ENCODE peak calls at places on chromosomes 16 and 17, in seven cellular contexts. F, G, Y, P, N, S and B are unnamed samples. For H3K4me1, the result is how much of the 10 kb centered on the place peaks cover.

GRCh38 chr17:78735832-78736525 is 46.1 kb downstream of the CYTH1 start:
- DNase-seq in F (no peak), G (no peak), Y (no peak), P (no peak), N (no peak), S (no peak), B (no peak)

GRCh38 chr17:50577451-50577954 is 17.0 kb downstream of the CACNA1G start:
- DNase-seq in F (no peak), G (no peak), Y (no peak), P (no peak), N (no peak), S (no peak), B (no peak)

GRCh38 chr16:57720142-57720575 is 15.4 kb upstream of the KATNB1 start:
- DNase-seq in F (peak), G (no peak), Y (no peak), P (peak), N (no peak), S (no peak), B (peak)

GRCh38 chr17:17970699-17971430 is 1.3 kb downstream of the TOM1L2 start:
- DNase-seq in F (no peak), G (no peak), Y (no peak), P (no peak), N (no peak), S (no peak), B (no peak)

GRCh38 chr16:11794991-11795886 is 1.8 kb downstream of the ZC3H7A start:
- DNase-seq in F (no peak), G (no peak), Y (no peak), P (no peak), N (no peak), S (no peak), B (no peak)

GRCh38 chr17:81004336-81005015 is 12.8 kb downstream of the CHMP6 start:
- DNase-seq in F (no peak), G (no peak), Y (no peak), P (no peak), N (no peak), S (no peak), B (no peak)

GRCh38 chr16:629289-630023 is 1.3 kb upstream of the WFIKKN1 start:
- DNase-seq in F (no peak), G (peak), Y (no peak), P (no peak), N (peak), S (no peak), B (no peak)

GRCh38 chr17:45316271-45317112 is at the start of gene MAP3K14:
- DNase-seq in F (no peak), G (peak), Y (no peak), P (peak), N (peak), S (no peak), B (peak)

GRCh38 chr16:67101683-67102082 is 8.1 kb upstream of the PHAF1 start:
- DNase-seq in F (no peak), G (no peak), Y (no peak), P (no peak), N (no peak), S (no peak), B (no peak)

GRCh38 chr16:65781363-65781762 is 585.1 kb upstream of the CDH5 start:
- DNase-seq in F (no peak), G (no peak), Y (no peak), P (no peak), N (no peak), S (no peak), B (no peak)

GRCh38 chr17:6075845-6076244 is 5.7 kb downstream of the WSCD1 start:
- DNase-seq in F (no peak), G (no peak), Y (no peak), P (no peak), N (no peak), S (no peak), B (no peak)

GRCh38 chr16:14151256-14152030 is 80.3 kb downstream of the MRTFB start:
- DNase-seq in F (no peak), G (no peak), Y (no peak), P (no peak), N (no peak), S (no peak), B (no peak)

DNA sequence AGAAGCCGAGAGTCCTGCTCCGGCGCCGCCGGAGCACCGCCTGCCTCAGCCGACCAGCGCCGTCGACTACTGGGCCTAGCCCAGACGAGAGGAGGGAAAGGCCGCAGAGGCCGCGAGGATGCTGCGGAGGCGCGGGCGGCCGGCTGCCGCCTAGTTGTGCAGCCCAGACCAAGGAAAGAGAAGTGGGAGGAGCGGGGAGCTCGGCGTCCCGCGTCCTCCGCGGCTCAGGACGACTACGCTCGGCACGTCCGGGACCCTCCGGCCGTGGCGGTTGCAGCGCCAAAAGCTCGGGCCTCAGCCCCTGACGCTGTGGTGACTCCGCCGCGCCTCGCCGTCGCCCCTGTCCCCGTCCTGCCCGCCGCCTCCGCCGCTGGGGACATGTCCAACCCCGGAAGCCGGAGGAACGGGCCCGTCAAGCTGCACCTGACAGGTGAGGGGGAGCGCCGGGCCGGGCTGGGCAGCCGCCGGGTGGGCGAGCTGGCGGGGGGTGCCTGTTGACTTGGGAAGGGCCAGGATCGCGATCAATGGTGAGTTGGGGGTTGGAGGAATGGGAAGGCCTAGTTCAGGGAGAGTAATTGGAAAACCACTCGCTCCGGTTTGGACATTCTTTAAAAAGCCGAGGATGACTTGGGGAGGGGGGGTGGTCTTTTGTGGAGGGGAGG is 37.7 kb downstream of the RNF135 start:
- DNase-seq in F (no peak), G (peak), Y (no peak), P (peak), N (peak), S (no peak), B (peak)
- TF ChIP-seq POLR2A in F (no peak), G (no peak), Y (no peak), P (no peak), N (no peak), S (no peak), B (no peak)

GRCh38 chr17:44005865-44006580 is 1.6 kb downstream of the NAGS start:
- DNase-seq in F (no peak), G (no peak), Y (no peak), P (peak), N (no peak), S (no peak), B (peak)

GRCh38 chr17:44006581-44007345 is 2.3 kb downstream of the NAGS start:
- DNase-seq in F (peak), G (peak), Y (peak), P (peak), N (peak), S (peak), B (peak)

GRCh38 chr17:44004761-44005526 is 522 bp downstream of the NAGS start:
- DNase-seq in F (no peak), G (no peak), Y (no peak), P (peak), N (no peak), S (no peak), B (peak)

GRCh38 chr17:44004077-44004760 is at the start of gene NAGS:
- DNase-seq in F (no peak), G (no peak), Y (no peak), P (no peak), N (no peak), S (no peak), B (peak)

DNA sequence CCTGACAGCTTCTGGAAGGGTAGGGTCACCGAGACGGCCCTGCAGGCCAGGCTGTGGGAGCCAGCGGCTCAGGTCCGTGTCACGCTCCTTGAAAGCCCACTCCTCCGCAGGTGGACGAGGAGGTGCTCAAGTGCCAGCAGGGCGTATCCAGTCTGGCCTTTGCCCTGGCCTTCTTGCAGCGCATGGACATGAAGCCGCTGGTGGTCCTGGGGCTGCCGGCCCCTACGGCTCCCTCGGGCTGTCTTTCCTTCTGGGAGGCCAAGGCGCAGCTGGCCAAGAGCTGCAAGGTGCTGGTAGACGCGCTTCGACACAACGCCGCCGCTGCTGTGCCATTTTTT is 1.1 kb downstream of the NAGS start:
- DNase-seq in F (no peak), G (no peak), Y (no peak), P (no peak), N (no peak), S (no peak), B (no peak)
- H3K4me1 ChIP-seq in F (under half), G (under half), Y (under half), P (under half), N (under half), S (under half), B (under half)

GRCh38 chr16:56032072-56032471 is 156.9 kb upstream of the CES5A start:
- DNase-seq in F (no peak), G (no peak), Y (no peak), P (no peak), N (no peak), S (no peak), B (no peak)

GRCh38 chr16:56029026-56029425 is 153.9 kb upstream of the CES5A start:
- DNase-seq in F (no peak), G (no peak), Y (no peak), P (no peak), N (no peak), S (no peak), B (no peak)
- TF ChIP-seq CTCF in F (no peak), G (no peak), Y (peak), P (no peak), N (no peak), S (no peak), B (no peak)

GRCh38 chr17:27628376-27628775 is 2.6 kb upstream of the LGALS9 start:
- DNase-seq in F (no peak), G (no peak), Y (no peak), P (no peak), N (no peak), S (no peak), B (no peak)

GRCh38 chr17:27633312-27634025 is 2.5 kb downstream of the LGALS9 start:
- DNase-seq in F (no peak), G (peak), Y (no peak), P (no peak), N (no peak), S (no peak), B (no peak)

GRCh38 chr17:27631897-27632725 is 1.1 kb downstream of the LGALS9 start:
- DNase-seq in F (no peak), G (no peak), Y (no peak), P (no peak), N (no peak), S (no peak), B (no peak)

GRCh38 chr17:27631409-27631755 is 394 bp downstream of the LGALS9 start:
- DNase-seq in F (no peak), G (no peak), Y (no peak), P (no peak), N (no peak), S (no peak), B (no peak)

GRCh38 chr17:27630607-27631408 is at the start of gene LGALS9:
- DNase-seq in F (no peak), G (no peak), Y (no peak), P (peak), N (no peak), S (no peak), B (peak)
- TF ChIP-seq POLR2A in F (no peak), G (no peak), Y (no peak), P (no peak), N (no peak), S (no peak), B (no peak)

GRCh38 chr17:77111916-77112315 is 28.9 kb upstream of the SEC14L1 start:
- DNase-seq in F (no peak), G (peak), Y (no peak), P (no peak), N (no peak), S (no peak), B (peak)
- H3K4me1 ChIP-seq in F (under half), G (under half), Y (under half), P (under half), N (under half), S (under half), B (under half)

DNA sequence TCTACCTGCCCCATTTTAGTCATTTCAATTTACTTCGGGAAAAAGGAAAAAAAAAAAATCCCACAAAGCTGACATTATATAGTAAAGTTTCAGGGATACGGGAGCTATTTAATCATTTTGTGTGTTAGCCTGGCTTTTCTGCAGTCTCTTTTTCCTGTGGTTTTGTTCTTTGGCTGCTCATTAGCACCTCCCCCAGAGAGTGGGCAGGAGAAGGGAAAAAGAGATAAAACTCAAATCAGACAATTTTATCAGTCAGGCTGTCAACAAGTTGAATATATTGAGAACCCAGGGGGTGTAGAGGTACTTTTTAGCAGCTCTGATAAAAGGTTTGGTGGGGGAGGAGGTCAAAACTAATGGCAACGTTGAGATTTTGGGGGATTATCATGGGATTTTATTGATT is 559.0 kb upstream of the PSMD7 start:
- DNase-seq in F (no peak), G (no peak), Y (no peak), P (no peak), N (no peak), S (no peak), B (no peak)
- TF ChIP-seq CTCF in F (no peak), G (no peak), Y (no peak), P (no peak), N (no peak), S (no peak), B (no peak)

GRCh38 chr17:28500712-28501379 is 5.3 kb upstream of the FOXN1 start:
- DNase-seq in F (no peak), G (no peak), Y (no peak), P (no peak), N (no peak), S (no peak), B (peak)
- TF ChIP-seq POLR2A in F (no peak), G (no peak), Y (no peak), P (no peak), N (no peak), S (no peak), B (no peak)

GRCh38 chr16:27330542-27330941 is 16.8 kb downstream of the IL4R start:
- DNase-seq in F (no peak), G (peak), Y (no peak), P (no peak), N (no peak), S (peak), B (peak)

GRCh38 chr16:27326738-27327585 is 13.2 kb downstream of the IL4R start:
- DNase-seq in F (peak), G (peak), Y (peak), P (peak), N (no peak), S (peak), B (peak)

GRCh38 chr16:27327586-27327915 is 13.8 kb downstream of the IL4R start:
- DNase-seq in F (no peak), G (no peak), Y (no peak), P (no peak), N (no peak), S (no peak), B (no peak)

GRCh38 chr16:27326251-27326650 is 12.5 kb downstream of the IL4R start:
- DNase-seq in F (no peak), G (no peak), Y (no peak), P (no peak), N (no peak), S (no peak), B (no peak)

DNA sequence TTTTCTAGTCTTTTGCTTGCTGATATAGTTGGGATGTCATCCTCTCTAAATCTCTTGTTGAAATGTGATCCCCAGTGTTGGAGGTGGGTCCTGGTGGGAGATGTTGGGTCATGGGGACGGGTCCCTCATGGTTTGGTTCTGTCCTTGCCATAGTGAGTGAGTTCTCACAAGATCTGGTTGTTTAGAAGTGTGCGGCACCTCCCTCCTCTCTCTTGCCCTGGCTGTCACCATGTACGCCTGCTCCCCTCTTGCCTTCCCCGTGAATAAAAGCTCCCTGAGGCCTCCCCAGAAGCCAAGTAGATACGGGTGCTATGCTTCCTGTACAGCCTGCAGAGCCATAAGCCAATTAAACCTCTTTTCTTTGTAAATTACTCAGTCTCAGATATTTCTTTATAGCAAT is 15.2 kb downstream of the IL4R start:
- DNase-seq in F (no peak), G (no peak), Y (no peak), P (no peak), N (no peak), S (no peak), B (no peak)
- H3K4me1 ChIP-seq in F (under half), G (under half), Y (under half), P (half or more), N (under half), S (half or more), B (half or more)

GRCh38 chr16:47019563-47019962 is 46.1 kb upstream of the DNAJA2 start:
- DNase-seq in F (no peak), G (no peak), Y (no peak), P (no peak), N (no peak), S (no peak), B (no peak)
- TF ChIP-seq CTCF in F (peak), G (no peak), Y (no peak), P (no peak), N (no peak), S (no peak), B (no peak)